ENCODE peak calls at places on chromosomes 7 and 10, in four cellular contexts. C is AG08396, G is HCEC 1CT, D is NAMALWA. J is an unnamed sample.

GRCh38 chr10:31758495-31758894 is 170.1 kb downstream of the ARHGAP12 start:
- DNase-seq in G (peak; percentile 40), C (no peak), D (no peak), J (no peak)

GRCh38 chr7:104857458-104858425 is 156.3 kb upstream of the KMT2E start:
- DNase-seq in C (no peak), D (no peak), G (no peak), J (no peak)

GRCh38 chr10:43971981-43972380 is 323.3 kb upstream of the ZNF32 start:
- DNase-seq in G (no peak), C (no peak), D (no peak), J (no peak)

GRCh38 chr7:102432476-102433318 is 678 bp upstream of the ORAI2 start:
- DNase-seq in D (peak; percentile 87), C (no peak), G (no peak), J (no peak)

GRCh38 chr7:158120751-158121150 is 466.9 kb downstream of the PTPRN2 start:
- DNase-seq in G (no peak), D (no peak), C (no peak), J (peak; percentile 66)

GRCh38 chr10:132922872-132923271 is 19.5 kb downstream of the CFAP46 start:
- DNase-seq in G (no peak), D (no peak), C (no peak), J (no peak)

GRCh38 chr7:110061387-110061786 is 1029.5 kb upstream of the LRRN3 start:
- DNase-seq in G (no peak), C (no peak), D (no peak), J (no peak)

GRCh38 chr10:62860946-62861345 is 44.8 kb upstream of the EGR2 start:
- DNase-seq in G (no peak), D (no peak), C (no peak), J (no peak)

GRCh38 chr10:11447571-11447970 is 163.9 kb downstream of the USP6NL start:
- DNase-seq in C (no peak), D (no peak), G (no peak), J (no peak)

GRCh38 chr7:42959549-42959948 is 27.4 kb downstream of the MRPL32 start:
- DNase-seq in C (no peak), D (no peak), G (no peak), J (no peak)

GRCh38 chr10:16748749-16749148 is 68.5 kb downstream of the RSU1 start:
- DNase-seq in C (no peak), D (no peak), G (no peak), J (no peak)

GRCh38 chr10:133528845-133529575 is 1.8 kb downstream of the CYP2E1 start:
- DNase-seq in C (no peak), D (no peak), G (peak; percentile 6), J (no peak)

GRCh38 chr10:5089869-5090268 is 4.3 kb upstream of the AKR1C3 start:
- DNase-seq in C (no peak), G (peak; percentile 53), D (peak; percentile 46), J (no peak)

J was measured in psoas muscle.